ENCODE peak calls at places on chromosomes 3 and 15, in six cellular contexts. One of them, this sample, is unnamed. For H3K36me3, the result is how much of the 10 kb centered on the place peaks cover.

GRCh38 chr3:180871901-180872300 is 40.6 kb upstream of the FXR1 start:
- DNase-seq in PC-3: no peak
- DNase-seq in GM23338: no peak
- DNase-seq in heart left ventricle: no peak
- DNase-seq in transverse colon: no peak
- DNase-seq in Peyer's patch: no peak
- DNase-seq in this sample: peak

GRCh38 chr15:58564967-58565366 is 133.2 kb downstream of the LIPC start:
- DNase-seq in PC-3: no peak
- DNase-seq in GM23338: no peak
- DNase-seq in heart left ventricle: no peak
- DNase-seq in transverse colon: no peak
- DNase-seq in Peyer's patch: no peak
- DNase-seq in this sample: no peak

GRCh38 chr3:65685621-65686020 is 353.1 kb downstream of the MAGI1 start:
- DNase-seq in PC-3: no peak
- DNase-seq in GM23338: no peak
- DNase-seq in heart left ventricle: no peak
- DNase-seq in transverse colon: no peak
- DNase-seq in Peyer's patch: no peak
- DNase-seq in this sample: no peak

GRCh38 chr3:12040902-12041301 is 36.7 kb downstream of the SYN2 start:
- DNase-seq in PC-3: no peak
- DNase-seq in GM23338: no peak
- DNase-seq in heart left ventricle: no peak
- DNase-seq in transverse colon: no peak
- DNase-seq in Peyer's patch: no peak
- DNase-seq in this sample: no peak

GRCh38 chr3:192422321-192422997 is 304.9 kb downstream of the FGF12 start:
- DNase-seq in PC-3: peak
- DNase-seq in GM23338: no peak
- DNase-seq in heart left ventricle: no peak
- DNase-seq in transverse colon: no peak
- DNase-seq in Peyer's patch: no peak
- DNase-seq in this sample: no peak

GRCh38 chr3:194986208-194987043 is 284.5 kb downstream of the XXYLT1 start:
- DNase-seq in PC-3: peak
- DNase-seq in GM23338: no peak
- DNase-seq in heart left ventricle: no peak
- DNase-seq in transverse colon: no peak
- DNase-seq in Peyer's patch: no peak
- DNase-seq in this sample: no peak

GRCh38 chr3:78481050-78481449 is 1286.7 kb downstream of the ROBO1 start:
- DNase-seq in PC-3: no peak
- DNase-seq in GM23338: no peak
- DNase-seq in heart left ventricle: no peak
- DNase-seq in transverse colon: no peak
- DNase-seq in Peyer's patch: no peak
- DNase-seq in this sample: no peak

GRCh38 chr3:161163297-161163696 is 57.8 kb upstream of the NMD3 start:
- DNase-seq in PC-3: peak
- DNase-seq in GM23338: peak
- DNase-seq in heart left ventricle: no peak
- DNase-seq in transverse colon: no peak
- DNase-seq in Peyer's patch: no peak
- DNase-seq in this sample: peak

GRCh38 chr3:177569193-177569592 is 371.9 kb upstream of the TBL1XR1 start:
- DNase-seq in PC-3: no peak
- DNase-seq in GM23338: no peak
- DNase-seq in heart left ventricle: no peak
- DNase-seq in transverse colon: no peak
- DNase-seq in Peyer's patch: no peak
- DNase-seq in this sample: no peak

DNA sequence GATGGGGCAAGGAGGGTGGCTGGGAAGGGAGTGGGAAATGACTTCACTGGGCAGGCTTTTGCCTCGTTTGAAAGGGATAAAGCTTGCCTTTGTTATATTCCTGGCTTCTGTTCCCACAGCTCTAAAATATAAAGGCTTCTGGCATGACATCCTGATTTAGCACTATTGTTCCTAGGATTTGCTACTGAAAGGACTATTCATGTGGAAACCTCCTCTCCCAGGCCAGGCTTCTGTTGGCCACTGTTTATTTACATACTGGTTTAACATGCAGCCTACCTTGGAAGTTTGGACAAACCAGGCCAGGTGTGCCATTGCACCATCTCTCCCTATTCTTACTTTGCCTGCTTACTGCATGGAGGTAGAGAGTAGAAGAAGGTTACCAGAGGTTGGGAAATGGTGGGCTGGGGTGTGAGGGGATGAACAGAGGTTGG is 2.4 kb upstream of the LMCD1 start:
- DNase-seq in PC-3: peak
- DNase-seq in GM23338: peak
- DNase-seq in heart left ventricle: no peak
- DNase-seq in transverse colon: no peak
- DNase-seq in Peyer's patch: no peak
- DNase-seq in this sample: no peak
- H3K27ac ChIP-seq in PC-3: peak
- H3K27ac ChIP-seq in GM23338: peak
- H3K27ac ChIP-seq in heart left ventricle: peak
- H3K27ac ChIP-seq in transverse colon: no peak
- H3K27ac ChIP-seq in Peyer's patch: no peak
- H3K27ac ChIP-seq in this sample: no peak

DNA sequence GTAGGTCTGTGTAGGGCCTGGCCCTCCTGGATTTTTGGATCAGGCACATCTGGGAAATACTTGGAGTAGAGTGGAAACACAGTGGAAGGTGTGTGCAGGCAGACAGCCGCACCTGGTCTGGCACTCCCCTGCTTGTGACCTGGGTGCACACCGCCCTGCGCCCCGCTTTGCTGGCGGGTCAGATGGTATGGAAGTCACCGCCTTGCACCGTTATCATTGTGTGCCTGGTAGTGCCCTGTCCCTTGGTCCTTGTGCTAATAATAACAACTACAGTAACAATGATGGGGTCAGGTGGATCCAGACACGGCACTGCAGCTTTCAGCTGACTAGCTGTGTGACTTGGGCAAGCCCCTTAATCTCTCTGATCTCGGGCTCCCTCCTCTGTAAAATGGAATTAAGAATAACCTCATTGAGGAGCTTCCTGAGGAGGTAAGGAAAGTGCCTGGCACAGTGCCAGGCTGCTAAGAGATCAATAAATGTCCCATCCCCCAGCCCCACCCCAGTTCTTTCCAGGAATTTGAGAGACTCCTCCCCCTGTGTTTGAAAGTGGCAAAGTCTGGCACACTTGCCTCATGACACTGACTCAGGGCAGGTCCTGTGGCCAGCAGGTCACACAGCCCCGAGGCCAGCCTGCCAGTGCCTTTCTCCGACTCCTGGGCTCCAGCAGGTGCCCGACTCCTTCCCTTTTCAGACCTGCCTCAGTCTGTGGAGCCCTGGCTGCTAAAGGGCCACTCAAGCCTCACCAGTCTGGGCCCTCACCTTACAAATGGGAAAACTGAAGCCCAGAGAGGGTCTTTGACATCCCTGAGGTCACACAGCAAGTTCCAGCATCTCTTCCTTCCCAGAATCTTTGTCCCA is 9.8 kb downstream of the ISG20 start:
- DNase-seq in PC-3: peak
- DNase-seq in GM23338: no peak
- DNase-seq in heart left ventricle: no peak
- DNase-seq in transverse colon: peak
- DNase-seq in Peyer's patch: peak
- DNase-seq in this sample: no peak
- H3K36me3 ChIP-seq in PC-3: under half
- H3K36me3 ChIP-seq in GM23338: under half
- H3K36me3 ChIP-seq in heart left ventricle: under half
- H3K36me3 ChIP-seq in transverse colon: under half
- H3K36me3 ChIP-seq in Peyer's patch: under half
- H3K36me3 ChIP-seq in this sample: under half

DNA sequence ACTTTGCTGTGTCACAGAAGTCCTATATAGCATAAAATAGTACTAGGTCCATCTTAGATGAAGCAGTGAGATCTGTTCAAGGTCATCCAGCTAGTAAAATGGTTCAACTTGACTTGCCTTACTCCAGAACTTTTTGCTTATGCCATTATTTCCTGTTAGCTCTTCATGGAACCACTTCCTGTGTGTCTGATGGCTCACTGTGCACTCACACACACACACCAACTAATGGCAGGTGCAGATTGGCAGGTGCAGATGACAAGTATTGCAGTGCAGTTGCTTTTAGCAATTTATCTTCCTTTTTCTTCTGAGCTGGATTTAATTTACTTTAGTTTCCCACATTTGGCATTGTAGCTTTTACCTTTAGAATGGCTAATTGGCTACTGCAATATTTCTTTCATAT is 29.8 kb downstream of the GOLGA8S start:
- DNase-seq in PC-3: no peak
- DNase-seq in GM23338: no peak
- DNase-seq in heart left ventricle: no peak
- DNase-seq in transverse colon: no peak
- DNase-seq in Peyer's patch: no peak
- DNase-seq in this sample: no peak
- H3K27ac ChIP-seq in PC-3: no peak
- H3K27ac ChIP-seq in GM23338: no peak
- H3K27ac ChIP-seq in heart left ventricle: no peak
- H3K27ac ChIP-seq in transverse colon: no peak
- H3K27ac ChIP-seq in Peyer's patch: no peak
- H3K27ac ChIP-seq in this sample: no peak

DNA sequence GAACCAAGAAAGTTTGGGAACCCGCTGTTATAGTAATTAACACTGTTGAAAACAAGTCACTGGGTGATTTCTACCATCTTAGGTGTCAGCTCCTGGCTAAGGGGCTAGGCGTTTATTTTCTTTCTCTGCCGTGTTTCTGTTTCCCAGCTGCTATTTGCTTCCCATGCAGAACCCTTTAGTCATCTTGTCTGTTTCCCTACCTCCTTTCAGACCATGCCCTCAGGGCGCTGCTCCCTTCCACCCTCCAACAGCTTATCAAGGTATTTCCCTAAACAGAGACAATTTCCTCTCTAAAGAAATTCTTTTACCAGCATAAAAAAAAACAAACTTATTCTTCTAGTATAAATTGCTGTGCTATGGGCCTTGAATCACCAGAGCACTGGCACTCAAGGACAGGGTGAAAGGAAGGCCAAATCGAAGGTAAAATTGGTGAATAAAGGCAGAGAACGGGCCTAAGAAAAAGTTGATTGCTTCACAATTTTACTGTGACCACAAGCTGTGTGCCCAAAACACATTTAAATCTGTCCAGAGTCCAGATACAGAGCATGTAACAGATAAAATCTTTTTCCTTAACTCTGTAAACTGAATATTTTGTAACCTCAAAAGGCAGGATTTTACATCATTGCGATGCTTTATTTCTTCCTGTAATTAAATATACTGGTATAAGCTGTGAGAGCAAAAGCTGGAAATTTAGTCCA is 319.2 kb downstream of the ZNF621 start:
- DNase-seq in PC-3: peak
- DNase-seq in GM23338: peak
- DNase-seq in heart left ventricle: no peak
- DNase-seq in transverse colon: no peak
- DNase-seq in Peyer's patch: no peak
- DNase-seq in this sample: no peak
- H3K36me3 ChIP-seq in PC-3: under half
- H3K36me3 ChIP-seq in GM23338: under half
- H3K36me3 ChIP-seq in heart left ventricle: under half
- H3K36me3 ChIP-seq in transverse colon: under half
- H3K36me3 ChIP-seq in Peyer's patch: under half
- H3K36me3 ChIP-seq in this sample: under half

DNA sequence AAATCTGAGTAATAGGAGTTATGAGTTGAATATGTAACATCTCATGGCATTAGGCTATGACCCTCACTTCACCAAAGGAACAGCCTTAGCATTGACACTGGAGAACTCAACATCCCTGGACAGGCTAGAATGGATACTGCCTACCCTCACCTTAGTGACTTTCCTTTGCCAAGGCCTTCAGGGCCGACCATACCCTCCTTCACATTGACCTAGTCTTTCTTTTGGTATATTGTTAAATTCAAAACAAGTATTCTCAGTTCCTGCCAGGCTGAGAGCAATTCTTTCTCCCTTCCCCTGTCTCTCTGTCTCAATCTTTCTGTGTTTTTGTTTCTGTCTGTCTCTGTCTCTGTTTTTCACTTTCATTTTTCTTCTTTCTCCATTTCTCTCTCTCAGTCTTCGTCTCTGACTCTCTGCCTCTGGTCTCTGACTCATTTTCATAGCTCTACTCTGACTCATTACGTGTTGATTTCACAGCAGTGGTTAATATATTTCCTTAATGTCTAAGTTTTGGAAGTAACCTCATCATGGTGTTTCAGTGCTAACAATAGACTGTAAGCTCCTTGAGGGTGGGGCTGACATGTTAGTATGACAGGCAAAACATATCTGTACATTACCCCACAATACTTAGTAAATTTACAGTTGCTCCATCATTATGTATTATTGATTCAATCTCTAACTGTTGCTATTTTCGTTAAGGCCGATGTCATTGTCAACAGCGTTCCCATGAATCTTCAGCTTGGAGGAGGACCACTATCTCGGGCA is 32.5 kb downstream of the PARP15 start:
- DNase-seq in PC-3: peak
- DNase-seq in GM23338: no peak
- DNase-seq in heart left ventricle: no peak
- DNase-seq in transverse colon: no peak
- DNase-seq in Peyer's patch: no peak
- DNase-seq in this sample: peak
- H3K27ac ChIP-seq in PC-3: peak
- H3K27ac ChIP-seq in GM23338: no peak
- H3K27ac ChIP-seq in heart left ventricle: no peak
- H3K27ac ChIP-seq in transverse colon: no peak
- H3K27ac ChIP-seq in Peyer's patch: no peak
- H3K27ac ChIP-seq in this sample: peak

GRCh38 chr3:37037352-37037751 is 44.0 kb downstream of the MLH1 start:
- DNase-seq in PC-3: no peak
- DNase-seq in GM23338: no peak
- DNase-seq in heart left ventricle: no peak
- DNase-seq in transverse colon: no peak
- DNase-seq in Peyer's patch: no peak
- DNase-seq in this sample: no peak
- H3K36me3 ChIP-seq in PC-3: half or more
- H3K36me3 ChIP-seq in GM23338: under half
- H3K36me3 ChIP-seq in heart left ventricle: half or more
- H3K36me3 ChIP-seq in transverse colon: under half
- H3K36me3 ChIP-seq in Peyer's patch: under half
- H3K36me3 ChIP-seq in this sample: under half

GRCh38 chr3:48427630-48427962 is 2.3 kb downstream of the PLXNB1 start:
- DNase-seq in PC-3: no peak
- DNase-seq in GM23338: no peak
- DNase-seq in heart left ventricle: peak
- DNase-seq in transverse colon: peak
- DNase-seq in Peyer's patch: peak
- DNase-seq in this sample: peak
- H3K27ac ChIP-seq in PC-3: no peak
- H3K27ac ChIP-seq in GM23338: peak
- H3K27ac ChIP-seq in heart left ventricle: peak
- H3K27ac ChIP-seq in transverse colon: peak
- H3K27ac ChIP-seq in Peyer's patch: peak
- H3K27ac ChIP-seq in this sample: no peak

This sample was measured in osteoblast.